ENCODE peak calls at places on chromosomes 11 and 22, in ten cellular contexts. M is tibial artery, D is psoas muscle, O is heart right ventricle, C is upper lobe of right lung, Y is BJ, G is AG04450, I is AG10803, F is AG09309, X is GM23338. Q is an unnamed sample.

GRCh38 chr11:27471067-27471587 is 1.5 kb downstream of the LGR4 start:
- DNase-seq in M (no peak), D (no peak), O (no peak), C (no peak), Y (no peak), G (no peak), I (no peak), F (no peak), X (peak; percentile 51), Q (no peak)

GRCh38 chr11:2312232-2313042 is 10.6 kb downstream of the TSPAN32 start:
- DNase-seq in M (no peak), D (no peak), O (no peak), C (peak; percentile 66), Y (peak; percentile 34), G (no peak), I (peak; percentile 56), F (peak; percentile 14), X (peak; percentile 42), Q (no peak)

GRCh38 chr22:36641902-36642640 is 61.5 kb downstream of the CACNG2 start:
- DNase-seq in M (no peak), D (no peak), O (no peak), C (no peak), Y (peak; percentile 4), G (no peak), I (peak; percentile 68), F (peak; percentile 50), X (no peak), Q (no peak)

GRCh38 chr22:17199131-17199731 is 20.0 kb downstream of the ADA2 start:
- DNase-seq in M (no peak), D (peak; percentile 45), O (no peak), C (no peak), Y (no peak), G (no peak), I (peak; percentile 80), F (no peak), X (peak; percentile 96), Q (peak; percentile 1)

GRCh38 chr22:50002791-50003190 is 9.8 kb downstream of the IL17REL start:
- DNase-seq in M (no peak), D (no peak), O (no peak), C (peak; percentile 37), Y (no peak), G (no peak), I (peak; percentile 5), F (no peak), X (no peak), Q (no peak)

GRCh38 chr11:35971841-35972422 is 28.1 kb downstream of the LDLRAD3 start:
- DNase-seq in M (no peak), D (no peak), O (no peak), C (no peak), Y (no peak), G (no peak), I (no peak), F (no peak), X (no peak), Q (no peak)

GRCh38 chr22:37187552-37187890 is 526 bp downstream of the C1QTNF6 start:
- DNase-seq in M (no peak), D (peak; percentile 19), O (no peak), C (no peak), Y (no peak), G (no peak), I (peak; percentile 57), F (no peak), X (no peak), Q (no peak)

GRCh38 chr11:32891657-32892354 is 805 bp upstream of the QSER1 start:
- DNase-seq in M (no peak), D (no peak), O (no peak), C (no peak), Y (no peak), G (no peak), I (peak; percentile 11), F (no peak), X (peak; percentile 79), Q (no peak)

GRCh38 chr11:29159552-29160465 is 857.0 kb downstream of the KCNA4 start:
- DNase-seq in M (no peak), D (no peak), O (no peak), C (no peak), Y (no peak), G (peak; percentile 55), I (peak; percentile 73), F (peak; percentile 34), X (peak; percentile 84), Q (no peak)

GRCh38 chr11:13007182-13007581 is 1.9 kb upstream of the RASSF10 start:
- DNase-seq in M (no peak), D (no peak), O (no peak), C (no peak), Y (no peak), G (no peak), I (no peak), F (no peak), X (no peak), Q (no peak)

GRCh38 chr11:13007702-13008435 is 1.2 kb upstream of the RASSF10 start:
- DNase-seq in M (no peak), D (no peak), O (no peak), C (no peak), Y (no peak), G (no peak), I (no peak), F (no peak), X (no peak), Q (no peak)

GRCh38 chr11:13009921-13010736 is 1.0 kb downstream of the RASSF10 start:
- DNase-seq in M (no peak), D (peak; percentile 16), O (peak; percentile 18), C (peak; percentile 76), Y (no peak), G (no peak), I (no peak), F (no peak), X (peak; percentile 68), Q (no peak)

GRCh38 chr11:13009476-13009920 is 382 bp downstream of the RASSF10 start:
- DNase-seq in M (no peak), D (no peak), O (no peak), C (no peak), Y (no peak), G (no peak), I (no peak), F (no peak), X (no peak), Q (no peak)

DNA sequence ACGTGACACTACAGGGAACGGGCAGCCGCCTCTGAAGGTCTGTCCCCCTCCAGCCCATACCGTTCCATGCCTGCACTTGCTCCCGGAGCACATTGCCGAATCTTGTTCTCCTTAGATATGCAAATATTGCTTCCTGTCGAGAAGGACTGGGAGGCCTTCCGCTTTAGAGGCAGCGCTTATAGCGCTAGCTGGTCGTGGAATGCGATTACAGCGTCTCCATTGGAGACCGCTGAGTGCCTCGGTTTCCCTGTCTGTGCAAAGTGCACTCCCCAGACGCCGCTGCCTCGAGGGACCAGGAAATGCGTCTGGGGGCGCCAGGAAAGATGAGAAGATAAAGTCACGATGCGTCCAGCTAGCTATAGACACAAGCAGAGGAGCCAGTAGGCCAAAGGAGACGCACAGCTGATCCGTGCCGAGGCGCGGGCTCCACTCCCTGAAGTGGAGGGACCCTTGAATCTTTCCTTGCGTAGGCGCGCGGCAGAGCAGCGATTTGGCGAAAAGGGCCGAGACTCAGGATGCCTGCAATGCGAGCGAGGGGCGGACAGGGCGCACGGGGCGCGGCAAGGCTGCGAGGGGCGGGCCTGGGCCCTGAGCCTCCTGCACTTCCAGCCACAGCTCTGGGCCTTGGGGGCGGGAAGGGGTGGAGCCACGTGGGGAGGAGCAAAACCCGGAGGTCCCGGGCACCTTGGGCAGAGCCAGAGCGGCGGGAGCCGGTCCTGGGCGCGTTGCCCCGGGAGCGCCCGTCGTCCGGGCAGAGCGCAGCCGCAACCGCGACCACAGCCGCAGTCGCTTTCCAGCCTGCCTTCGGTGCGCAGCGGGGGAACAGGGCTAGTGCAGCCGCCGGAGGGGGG is at the start of gene RASSF10:
- DNase-seq in M (no peak), D (peak; percentile 41), O (peak; percentile 71), C (peak; percentile 95), Y (no peak), G (no peak), I (no peak), F (no peak), X (peak; percentile 94), Q (peak; percentile 57)
- H3K4me3 ChIP-seq in M (peak within 1 kb of the TSS; percentile 10), D (peak within 1 kb of the TSS; percentile 65), O (peak within 1 kb of the TSS; percentile 62), C (peak within 1 kb of the TSS; percentile 48), Y (no peak within 1 kb of the TSS), G (peak within 1 kb of the TSS; percentile 12), I (no peak within 1 kb of the TSS), F (no peak within 1 kb of the TSS), X (peak within 1 kb of the TSS; percentile 70), Q (peak within 1 kb of the TSS; percentile 79)

GRCh38 chr11:122656631-122657101 is 1.1 kb downstream of the UBASH3B start:
- DNase-seq in M (peak; percentile 29), D (peak; percentile 35), O (peak; percentile 29), C (peak; percentile 71), Y (no peak), G (no peak), I (no peak), F (no peak), X (peak; percentile 63), Q (no peak)
- TF ChIP-seq CTCF in M (no peak), D (no peak), O (no peak), C (no peak), Y (peak; percentile 18), G (peak; percentile 19), I (peak; percentile 20), F (no peak), X (no peak), Q (no peak)

DNA sequence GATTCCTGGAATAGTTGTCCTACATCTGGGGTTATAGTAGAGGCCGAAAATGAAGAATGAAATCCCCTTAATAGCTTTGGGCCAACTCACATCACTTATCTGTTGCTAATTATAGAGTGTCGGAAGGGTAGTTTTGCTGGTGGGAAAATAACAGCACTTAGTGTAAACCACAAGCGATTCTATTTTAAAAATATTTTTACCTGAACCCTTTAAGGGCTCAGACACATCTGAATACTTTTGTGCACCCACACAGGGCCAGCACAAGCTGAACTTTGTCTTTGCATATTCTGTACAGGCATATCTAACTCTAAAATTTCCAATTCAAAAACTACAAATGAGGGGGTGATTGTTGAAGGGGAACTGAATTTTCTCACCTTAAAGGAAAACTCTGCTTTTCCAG is 27.6 kb downstream of the SLC6A5 start:
- DNase-seq in M (no peak), D (no peak), O (no peak), C (no peak), Y (no peak), G (no peak), I (no peak), F (no peak), X (no peak), Q (no peak)
- H3K4me3 ChIP-seq in M (no peak overlapping the region), D (no peak overlapping the region), O (no peak overlapping the region), C (no peak overlapping the region), Y (no peak overlapping the region), G (no peak overlapping the region), I (no peak overlapping the region), F (no peak overlapping the region), X (no peak overlapping the region), Q (no peak overlapping the region)

DNA sequence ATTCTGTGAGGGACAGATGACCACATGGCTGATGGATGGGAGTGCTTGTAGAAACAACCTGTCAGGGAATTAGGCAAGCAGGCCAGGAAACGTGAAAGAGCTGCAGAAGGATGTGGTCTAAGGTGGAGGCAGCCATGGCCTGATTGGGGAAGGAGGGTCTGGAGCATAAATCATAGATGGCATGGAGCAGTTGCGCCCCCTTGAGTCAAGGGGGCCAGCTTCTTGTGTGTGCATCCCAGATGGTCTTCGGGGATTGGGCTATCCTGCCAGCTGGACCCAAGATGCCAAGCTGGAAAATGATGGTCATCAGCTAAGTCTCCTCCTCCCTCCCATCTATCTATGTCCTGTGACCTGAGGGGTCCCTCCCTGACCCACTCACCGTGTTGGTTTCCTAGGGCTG is 119.4 kb upstream of the CLPB start:
- DNase-seq in M (no peak), D (no peak), O (no peak), C (peak; percentile 56), Y (no peak), G (no peak), I (no peak), F (no peak), X (peak; percentile 79), Q (no peak)
- TF ChIP-seq CTCF in M (no peak), D (no peak), O (no peak), C (peak; percentile 34), Y (no peak), G (no peak), I (no peak), F (no peak), X (peak; percentile 71), Q (no peak)